ENCODE peak calls at places on chromosomes 16 and 17, in four cellular contexts. R is Calu3, M is cardiac muscle cell, P is cardiac fibroblast. W is an unnamed sample.

GRCh38 chr16:11973065-11973464 is 3.5 kb upstream of the SNX29 start:
- DNase-seq in R (no peak), M (no peak), P (no peak), W (no peak)

GRCh38 chr16:3591436-3591803 is 14.2 kb upstream of the NLRC3 start:
- DNase-seq in R (no peak), M (no peak), P (no peak), W (no peak)

GRCh38 chr16:62018301-62019060 is 17.8 kb downstream of the CDH8 start:
- DNase-seq in R (no peak), M (no peak), P (no peak), W (no peak)

GRCh38 chr17:77677210-77677609 is 281.3 kb upstream of the TNRC6C start:
- DNase-seq in R (no peak), M (no peak), P (peak), W (no peak)

GRCh38 chr17:73430848-73431247 is 119.0 kb upstream of the CDC42EP4 start:
- DNase-seq in R (no peak), M (peak), P (peak), W (no peak)

GRCh38 chr16:21214086-21214485 is 2.7 kb upstream of the ZP2 start:
- DNase-seq in R (no peak), M (no peak), P (no peak), W (no peak)

GRCh38 chr17:32335046-32335445 is 6.9 kb downstream of the C17orf75 start:
- DNase-seq in R (no peak), M (no peak), P (no peak), W (no peak)

GRCh38 chr16:72042157-72042660 is 12.1 kb upstream of the HP start:
- DNase-seq in R (no peak), M (no peak), P (peak), W (no peak)

GRCh38 chr16:87955302-87956168 is 4.3 kb downstream of the BANP start:
- DNase-seq in R (no peak), M (no peak), P (no peak), W (no peak)

GRCh38 chr16:73037331-73037745 is 10.6 kb downstream of the ZFHX3 start:
- DNase-seq in R (no peak), M (no peak), P (no peak), W (no peak)

GRCh38 chr17:59851431-59852375 is 41.0 kb downstream of the TUBD1 start:
- DNase-seq in R (no peak), M (peak), P (peak), W (no peak)

GRCh38 chr17:60577147-60577925 is 22.7 kb upstream of the PPM1D start:
- DNase-seq in R (no peak), M (peak), P (peak), W (no peak)

GRCh38 chr16:54280751-54281150 is 5.8 kb downstream of the IRX3 start:
- DNase-seq in R (no peak), M (peak), P (no peak), W (no peak)

GRCh38 chr17:58306131-58306951 is 22.3 kb downstream of the TSPOAP1 start:
- DNase-seq in R (no peak), M (no peak), P (no peak), W (no peak)

GRCh38 chr17:927611-928461 is 51.7 kb downstream of the NXN start:
- DNase-seq in R (no peak), M (peak), P (peak), W (no peak)

GRCh38 chr16:84841787-84842300 is 22.1 kb downstream of the CRISPLD2 start:
- DNase-seq in R (peak), M (no peak), P (no peak), W (no peak)

GRCh38 chr17:20063665-20064648 is 54.8 kb downstream of the SPECC1 start:
- DNase-seq in R (no peak), M (peak), P (peak), W (no peak)

GRCh38 chr17:79778504-79779087 is 648 bp downstream of the CBX2 start:
- DNase-seq in R (no peak), M (no peak), P (no peak), W (no peak)

GRCh38 chr17:64212122-64212521 is 50.9 kb downstream of the TEX2 start:
- DNase-seq in R (no peak), M (no peak), P (peak), W (no peak)

GRCh38 chr17:60229189-60229802 is 79.5 kb downstream of the CA4 start:
- DNase-seq in R (no peak), M (peak), P (no peak), W (no peak)

GRCh38 chr16:55713103-55713502 is 57.3 kb downstream of the SLC6A2 start:
- DNase-seq in R (no peak), M (no peak), P (no peak), W (no peak)

GRCh38 chr16:12082207-12082606 is 105.7 kb downstream of the SNX29 start:
- DNase-seq in R (no peak), M (no peak), P (no peak), W (no peak)

GRCh38 chr17:18970582-18971480 is 18.9 kb downstream of the SLC5A10 start:
- DNase-seq in R (no peak), M (no peak), P (no peak), W (no peak)
- TF ChIP-seq CTCF in R (no peak), M (peak), P (no peak), W (no peak)

GRCh38 chr17:57004944-57005579 is 27.1 kb downstream of the SCPEP1 start:
- DNase-seq in R (peak), M (no peak), P (no peak), W (no peak)
- TF ChIP-seq CTCF in R (no peak), M (peak), P (no peak), W (peak)

DNA sequence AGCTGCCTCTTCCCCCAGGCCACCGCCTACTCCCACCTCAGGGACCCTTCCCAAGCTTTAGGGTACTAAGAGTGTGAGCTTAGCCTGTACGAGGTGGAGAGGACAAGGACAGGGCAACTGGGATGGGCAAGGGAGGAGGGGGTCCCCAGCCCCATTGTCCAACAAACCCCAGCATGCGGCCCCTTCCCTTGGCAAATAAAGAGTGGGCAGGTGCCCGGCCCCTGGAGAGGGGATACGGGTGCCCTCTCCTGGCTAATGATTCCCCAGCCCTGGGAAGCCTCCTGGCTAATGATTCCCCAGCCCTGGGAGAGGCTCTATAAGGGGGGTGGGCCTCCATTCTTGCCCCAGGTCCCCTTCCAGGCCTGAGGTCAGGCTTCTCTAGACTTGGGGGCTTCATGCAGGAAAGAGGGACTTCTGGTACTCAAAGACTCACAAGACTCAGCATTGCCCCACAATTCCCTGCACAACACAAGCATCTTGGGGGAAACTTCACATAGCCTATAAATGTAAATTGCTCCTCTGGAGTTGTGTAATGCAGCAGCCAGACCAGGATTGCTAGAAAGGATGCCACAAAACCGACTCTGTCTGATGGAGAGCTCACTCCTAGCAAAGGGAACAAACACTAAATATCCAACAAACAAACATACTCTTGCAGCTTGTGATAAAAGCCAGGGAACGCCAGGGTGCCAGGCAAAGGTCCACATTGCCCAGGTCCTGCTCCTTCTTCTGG is 14.9 kb downstream of the SLC13A2 start:
- DNase-seq in R (peak), M (no peak), P (no peak), W (no peak)
- TF ChIP-seq CTCF in R (no peak), M (no peak), P (no peak), W (no peak)

DNA sequence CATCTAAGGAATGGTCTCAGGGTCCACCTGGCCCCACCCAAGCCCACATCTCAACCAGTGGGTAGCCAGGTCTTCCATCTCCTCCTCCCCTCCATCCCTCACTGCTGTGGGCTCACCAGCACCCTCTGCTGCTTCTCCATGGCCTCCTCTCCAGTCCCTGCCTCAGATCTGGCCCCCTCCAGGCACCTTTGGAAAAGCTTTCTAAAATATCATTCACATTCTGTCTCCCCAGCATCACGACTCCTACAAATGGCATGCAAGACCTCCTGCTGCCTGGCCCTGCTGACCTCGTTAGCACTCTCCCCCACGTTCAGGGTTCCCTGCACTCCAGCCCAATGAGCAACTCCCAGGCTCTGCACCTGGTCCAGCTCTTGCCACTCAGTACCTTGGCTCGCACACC is 13.7 kb downstream of the GLP2R start:
- DNase-seq in R (no peak), M (peak), P (peak), W (no peak)
- TF ChIP-seq CTCF in R (no peak), M (peak), P (no peak), W (no peak)

GRCh38 chr17:30378797-30379302 is at the start of gene CPD:
- DNase-seq in R (peak), M (peak), P (peak), W (peak)
- TF ChIP-seq CTCF in R (no peak), M (no peak), P (no peak), W (peak)

GRCh38 chr17:45376171-45376564 is 56.5 kb downstream of the ARHGAP27 start:
- DNase-seq in R (no peak), M (no peak), P (no peak), W (no peak)
- TF ChIP-seq CTCF in R (no peak), M (no peak), P (no peak), W (no peak)

GRCh38 chr16:15765880-15766279 is 90.9 kb downstream of the MYH11 start:
- DNase-seq in R (peak), M (peak), P (peak), W (peak)
- TF ChIP-seq CTCF in R (peak), M (peak), P (peak), W (no peak)